ENCODE peak calls at places on chromosomes 7 and 10, in four cellular contexts. X is WTC11, H is H1, J is K562. L is an unnamed sample.

GRCh38 chr7:104845541-104845940 is 168.5 kb upstream of the KMT2E start:
- DNase-seq in X (no peak), H (no peak), J (no peak), L (no peak)

GRCh38 chr7:93185303-93186027 is 37.3 kb upstream of the SAMD9L start:
- DNase-seq in X (no peak), H (no peak), J (no peak), L (no peak)

GRCh38 chr7:117871778-117872538 is 1.3 kb downstream of the CTTNBP2 start:
- DNase-seq in X (peak), H (peak), J (no peak), L (peak)

GRCh38 chr7:50450691-50451051 is 521 bp upstream of the FIGNL1 start:
- DNase-seq in X (peak), H (peak), J (no peak), L (peak)

GRCh38 chr10:33279276-33279675 is 55.2 kb downstream of the NRP1 start:
- DNase-seq in X (no peak), H (no peak), J (no peak), L (no peak)

GRCh38 chr7:151692721-151693120 is 173.0 kb upstream of the RHEB start:
- DNase-seq in X (no peak), H (no peak), J (no peak), L (no peak)

GRCh38 chr10:68221196-68221595 is 10.7 kb downstream of the ATOH7 start:
- DNase-seq in X (no peak), H (no peak), J (no peak), L (no peak)

GRCh38 chr7:94763268-94763667 is 107.3 kb upstream of the SGCE start:
- DNase-seq in X (no peak), H (no peak), J (no peak), L (peak)

GRCh38 chr10:80201592-80202256 is 3.6 kb downstream of the ANXA11 start:
- DNase-seq in X (no peak), H (no peak), J (no peak), L (no peak)

GRCh38 chr10:60238408-60239100 is 151.1 kb downstream of the ANK3 start:
- DNase-seq in X (peak), H (no peak), J (no peak), L (peak)

GRCh38 chr7:122677149-122677548 is 21.8 kb downstream of the RNF133 start:
- DNase-seq in X (no peak), H (no peak), J (no peak), L (no peak)

GRCh38 chr7:137074386-137075030 is 206.1 kb downstream of the CHRM2 start:
- DNase-seq in X (no peak), H (no peak), J (no peak), L (no peak)

GRCh38 chr7:11473807-11474424 is 358.1 kb downstream of the THSD7A start:
- DNase-seq in X (no peak), H (no peak), J (no peak), L (no peak)

GRCh38 chr10:129743738-129744133 is 220.3 kb downstream of the EBF3 start:
- DNase-seq in X (peak), H (no peak), J (no peak), L (no peak)

GRCh38 chr10:129741978-129742741 is 221.9 kb downstream of the EBF3 start:
- DNase-seq in X (peak), H (no peak), J (no peak), L (no peak)

GRCh38 chr10:129744896-129745750 is 219.0 kb downstream of the EBF3 start:
- DNase-seq in X (peak), H (peak), J (no peak), L (no peak)

GRCh38 chr10:129742742-129743550 is 221.1 kb downstream of the EBF3 start:
- DNase-seq in X (peak), H (peak), J (no peak), L (no peak)

DNA sequence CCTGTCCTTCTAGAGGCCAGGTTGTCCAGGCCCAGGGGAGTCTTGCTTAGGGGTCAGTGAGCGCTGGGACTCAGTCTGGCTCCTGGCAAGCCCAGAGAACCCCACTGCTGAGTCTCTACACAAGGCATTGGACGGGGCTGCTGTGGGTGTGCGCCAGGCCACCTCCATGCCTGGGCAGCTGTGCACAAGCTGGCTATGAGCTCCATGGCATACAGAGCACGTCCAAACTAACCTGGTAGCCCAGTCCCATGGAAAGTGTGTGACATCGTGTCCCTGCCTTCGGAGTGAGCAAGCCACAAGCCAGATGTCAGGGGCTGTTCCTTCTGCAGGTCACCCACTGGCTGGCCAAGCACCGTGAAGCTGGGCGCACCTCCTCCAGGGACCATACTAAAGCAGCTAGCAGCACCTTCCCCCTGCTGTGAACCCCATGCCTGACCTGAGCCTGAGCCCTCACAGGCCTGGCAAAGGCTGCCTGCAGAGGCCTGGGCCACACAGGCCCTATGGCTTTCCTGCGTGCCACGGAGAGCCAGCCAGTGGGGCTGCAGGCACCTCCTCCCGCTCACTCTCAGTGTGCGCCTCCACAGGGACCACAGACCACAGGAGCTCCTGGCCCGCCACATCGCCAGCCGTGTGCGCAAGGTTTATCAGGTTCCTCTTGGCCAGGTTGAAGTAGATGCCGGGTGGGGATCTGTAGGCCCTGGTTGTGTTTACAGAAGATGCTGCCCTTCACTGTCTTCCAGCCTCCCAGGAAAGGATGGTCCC is 219.8 kb downstream of the EBF3 start:
- DNase-seq in X (peak), H (peak), J (no peak), L (no peak)
- TF ChIP-seq TEAD4 in X (no peak), H (no peak), J (no peak), L (no peak)

GRCh38 chr10:122233857-122234348 is 37.2 kb upstream of the BTBD16 start:
- DNase-seq in X (no peak), H (no peak), J (no peak), L (peak)

GRCh38 chr10:122237326-122237725 is 33.8 kb upstream of the BTBD16 start:
- DNase-seq in X (no peak), H (no peak), J (no peak), L (peak)

GRCh38 chr10:122232781-122233180 is 38.3 kb upstream of the BTBD16 start:
- DNase-seq in X (no peak), H (no peak), J (no peak), L (no peak)

GRCh38 chr10:122236690-122237306 is 34.3 kb upstream of the BTBD16 start:
- DNase-seq in X (no peak), H (no peak), J (no peak), L (peak)

GRCh38 chr10:122234416-122234815 is 36.7 kb upstream of the BTBD16 start:
- DNase-seq in X (no peak), H (no peak), J (no peak), L (peak)
- TF ChIP-seq TEAD4 in X (no peak), H (no peak), J (no peak), L (no peak)

DNA sequence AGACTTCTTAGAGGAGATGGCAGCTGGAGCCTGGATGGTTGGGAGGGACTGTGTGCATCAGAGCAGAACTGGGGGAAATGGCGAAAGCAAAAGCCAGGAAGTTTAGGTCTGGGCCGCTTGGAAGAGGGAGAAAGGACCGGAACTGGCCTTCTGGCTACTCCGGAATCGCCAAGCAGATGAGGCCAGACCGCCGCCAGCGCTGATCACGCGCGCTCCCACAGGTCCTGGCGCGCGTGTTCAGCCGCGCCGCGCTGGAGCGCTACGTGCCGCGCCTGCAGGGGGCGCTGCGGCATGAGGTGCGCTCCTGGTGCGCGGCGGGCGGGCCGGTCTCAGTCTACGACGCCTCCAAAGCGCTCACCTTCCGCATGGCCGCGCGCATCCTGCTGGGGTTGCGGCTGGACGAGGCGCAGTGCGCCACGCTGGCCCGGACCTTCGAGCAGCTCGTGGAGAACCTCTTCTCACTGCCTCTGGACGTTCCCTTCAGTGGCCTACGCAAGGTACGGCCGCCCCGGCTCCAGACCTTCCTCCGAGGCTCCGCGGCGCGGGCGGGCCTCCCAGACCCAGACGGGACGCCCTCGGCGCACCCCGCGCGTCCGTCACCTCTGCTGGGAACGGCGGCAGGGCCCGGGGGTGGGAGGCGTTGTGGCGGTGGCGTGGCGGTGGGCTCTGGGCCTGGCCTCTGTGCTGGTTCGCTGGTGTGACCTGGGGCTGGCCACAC is 2.1 kb downstream of the CYP26C1 start:
- DNase-seq in X (peak), H (peak), J (no peak), L (peak)
- TF ChIP-seq TEAD4 in X (peak), H (peak), J (no peak), L (no peak)

DNA sequence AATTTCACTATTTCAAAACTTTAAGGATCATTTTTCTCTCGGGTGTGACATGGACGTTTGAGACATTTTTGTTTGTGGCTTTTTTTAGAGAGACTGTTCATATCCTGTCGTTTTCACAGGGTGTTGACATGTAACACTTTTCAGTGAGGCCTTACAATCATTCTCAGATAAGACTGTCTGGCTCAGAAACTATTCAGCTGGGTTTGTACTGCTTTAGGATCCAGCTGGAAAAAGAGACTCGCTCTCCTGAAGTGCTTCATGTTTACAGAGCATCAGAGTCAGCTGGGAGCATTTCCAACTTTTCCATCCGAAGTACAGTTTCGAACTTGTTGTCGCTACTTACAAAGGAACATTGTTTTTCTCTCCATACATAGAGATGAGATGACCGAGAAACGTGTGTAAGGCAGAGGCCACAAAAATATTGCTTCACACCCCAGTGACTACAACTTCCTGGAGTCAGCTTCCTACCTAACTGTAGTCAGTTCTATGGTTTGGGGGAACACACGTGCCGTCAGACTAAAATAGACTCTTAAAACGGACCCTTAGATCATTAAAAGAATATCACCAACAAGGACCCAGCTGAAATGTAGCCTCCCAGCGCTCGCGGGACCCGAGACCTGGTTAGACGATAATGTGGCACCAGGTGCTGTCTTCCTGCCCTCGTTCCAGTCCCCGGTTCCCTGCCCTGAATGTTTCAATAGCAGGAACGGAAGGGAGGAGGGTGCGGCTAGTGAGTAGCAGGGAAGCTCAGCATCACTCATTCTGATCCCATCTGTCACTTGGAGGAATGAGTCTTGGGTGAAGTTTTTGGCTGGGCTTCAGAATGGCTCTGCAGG is 78.0 kb downstream of the MKI67 start:
- DNase-seq in X (no peak), H (no peak), J (no peak), L (no peak)
- TF ChIP-seq TEAD4 in X (no peak), H (no peak), J (no peak), L (no peak)

L was measured in SK-N-SH.